ENCODE peak calls at places on chromosomes 11 and 22, in six cellular contexts. R is IMR-90, K is adrenal gland, B is transverse colon, P is body of pancreas, A is hepatocyte. J is an unnamed sample. For H3K27me3 and H3K36me3, the result is how much of the 10 kb centered on the place peaks cover.

GRCh38 chr22:50189184-50189848 is 3.6 kb downstream of the TRABD start:
- DNase-seq in R (no peak), K (peak), B (peak), P (peak), A (no peak), J (no peak)

GRCh38 chr11:119777940-119778339 is 48.9 kb upstream of the NECTIN1 start:
- DNase-seq in R (no peak), K (no peak), B (no peak), P (no peak), A (no peak), J (no peak)

GRCh38 chr11:64268028-64268686 is 16.3 kb downstream of the BAD start:
- DNase-seq in R (no peak), K (peak), B (no peak), P (no peak), A (no peak), J (no peak)

GRCh38 chr22:47195676-47196492 is 433.4 kb downstream of the TBC1D22A start:
- DNase-seq in R (no peak), K (no peak), B (no peak), P (peak), A (no peak), J (peak)

GRCh38 chr11:15327786-15328231 is 213.1 kb downstream of the INSC start:
- DNase-seq in R (peak), K (peak), B (peak), P (peak), A (peak), J (peak)

GRCh38 chr11:13321431-13321830 is 43.8 kb downstream of the BMAL1 start:
- DNase-seq in R (no peak), K (no peak), B (no peak), P (no peak), A (no peak), J (no peak)

GRCh38 chr11:33891714-33892327 is at the start of gene LMO2:
- DNase-seq in R (no peak), K (no peak), B (no peak), P (no peak), A (no peak), J (no peak)

GRCh38 chr22:21726650-21727049 is 8.9 kb downstream of the YPEL1 start:
- DNase-seq in R (no peak), K (no peak), B (peak), P (peak), A (peak), J (peak)

GRCh38 chr11:25453471-25453870 is 878.5 kb upstream of the ANO3 start:
- DNase-seq in R (no peak), K (no peak), B (no peak), P (no peak), A (no peak), J (no peak)

GRCh38 chr22:28910575-28911278 is 27.4 kb downstream of the ZNRF3 start:
- DNase-seq in R (no peak), K (no peak), B (no peak), P (no peak), A (no peak), J (no peak)

GRCh38 chr22:42060489-42060888 is 10.1 kb downstream of the NAGA start:
- DNase-seq in R (no peak), K (no peak), B (no peak), P (no peak), A (no peak), J (no peak)

GRCh38 chr11:86124251-86125233 is 55.7 kb upstream of the PICALM start:
- DNase-seq in R (no peak), K (no peak), B (no peak), P (no peak), A (no peak), J (no peak)

GRCh38 chr11:128290106-128290840 is 297.1 kb downstream of the ETS1 start:
- DNase-seq in R (peak), K (peak), B (peak), P (peak), A (peak), J (peak)

GRCh38 chr11:4072668-4073285 is 21.8 kb upstream of the RRM1 start:
- DNase-seq in R (peak), K (peak), B (peak), P (peak), A (peak), J (peak)

GRCh38 chr22:23363683-23364082 is 183.4 kb downstream of the BCR start:
- DNase-seq in R (no peak), K (no peak), B (no peak), P (no peak), A (no peak), J (no peak)

GRCh38 chr22:23365961-23366360 is 185.7 kb downstream of the BCR start:
- DNase-seq in R (no peak), K (no peak), B (no peak), P (no peak), A (no peak), J (no peak)

GRCh38 chr22:23365524-23365923 is 185.2 kb downstream of the BCR start:
- DNase-seq in R (no peak), K (no peak), B (no peak), P (no peak), A (no peak), J (no peak)

GRCh38 chr22:23361676-23362075 is 181.4 kb downstream of the BCR start:
- DNase-seq in R (no peak), K (no peak), B (no peak), P (no peak), A (no peak), J (no peak)

GRCh38 chr22:23364389-23364788 is 184.1 kb downstream of the BCR start:
- DNase-seq in R (no peak), K (no peak), B (no peak), P (no peak), A (no peak), J (no peak)
- H3K27me3 ChIP-seq in R (under half), K (under half), B (under half), P (under half), A (under half), J (half or more)

GRCh38 chr11:122099345-122100045 is 16.5 kb downstream of the BLID start:
- DNase-seq in R (peak), K (no peak), B (no peak), P (no peak), A (no peak), J (no peak)

GRCh38 chr11:122098223-122098980 is 17.6 kb downstream of the BLID start:
- DNase-seq in R (no peak), K (no peak), B (no peak), P (no peak), A (no peak), J (no peak)

GRCh38 chr11:122102426-122102825 is 13.6 kb downstream of the BLID start:
- DNase-seq in R (peak), K (no peak), B (no peak), P (no peak), A (no peak), J (no peak)

GRCh38 chr11:122101625-122102291 is 14.3 kb downstream of the BLID start:
- DNase-seq in R (peak), K (peak), B (peak), P (peak), A (peak), J (peak)

DNA sequence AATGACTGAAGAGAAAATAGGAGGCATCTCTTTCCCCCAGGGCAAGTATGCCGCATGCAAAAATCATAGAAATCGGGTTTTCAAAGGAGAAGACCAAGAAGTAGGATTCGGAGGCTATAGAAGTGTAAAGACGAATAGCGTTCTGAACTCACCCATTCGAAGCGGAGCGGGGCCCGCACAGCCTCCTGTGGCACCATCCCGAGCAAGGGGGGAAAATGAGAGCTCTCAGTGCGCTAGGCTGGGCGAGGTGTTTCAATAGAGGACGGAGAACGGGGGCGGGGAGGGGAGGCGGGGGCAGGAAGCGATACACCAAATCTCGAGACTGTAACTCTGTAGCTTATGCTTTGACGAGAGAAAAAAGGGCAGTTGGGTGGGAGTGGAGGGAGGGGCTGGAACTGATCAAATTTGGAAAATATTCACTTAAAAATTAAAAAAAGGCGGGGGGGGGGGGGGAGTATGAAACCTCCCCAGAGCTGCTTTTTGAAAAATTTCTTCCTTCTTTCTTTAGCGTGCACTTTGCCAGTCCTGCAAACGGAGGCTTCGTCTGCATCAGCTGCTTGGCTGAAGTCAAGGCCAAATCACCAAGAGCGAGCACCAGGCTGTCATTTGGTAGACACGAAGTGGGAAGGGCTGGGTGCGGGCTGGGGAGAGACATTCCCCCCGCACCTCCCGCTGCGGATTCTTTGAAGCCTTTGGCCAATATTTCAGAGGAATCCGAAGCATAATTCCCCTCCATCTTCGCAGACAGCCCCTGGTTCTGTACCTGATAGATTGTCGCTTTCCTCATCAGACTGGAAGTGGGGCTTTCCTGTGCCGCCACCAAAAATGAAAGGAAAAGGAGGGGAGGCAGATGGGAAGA is 15.6 kb downstream of the BLID start:
- DNase-seq in R (peak), K (peak), B (peak), P (peak), A (peak), J (peak)
- H3K4me3 ChIP-seq in R (peak), K (no peak), B (peak), P (peak), A (peak), J (peak)

GRCh38 chr11:12216100-12216499 is 105.7 kb downstream of the MICAL2 start:
- DNase-seq in R (no peak), K (no peak), B (no peak), P (peak), A (no peak), J (no peak)
- H3K36me3 ChIP-seq in R (half or more), K (under half), B (under half), P (under half), A (under half), J (under half)

GRCh38 chr11:116518141-116518540 is 254.6 kb downstream of the BUD13 start:
- DNase-seq in R (no peak), K (no peak), B (no peak), P (no peak), A (no peak), J (no peak)

GRCh38 chr11:116519499-116519898 is 253.3 kb downstream of the BUD13 start:
- DNase-seq in R (no peak), K (no peak), B (no peak), P (no peak), A (no peak), J (no peak)

GRCh38 chr11:116517584-116517983 is 255.2 kb downstream of the BUD13 start:
- DNase-seq in R (no peak), K (no peak), B (no peak), P (no peak), A (no peak), J (no peak)

GRCh38 chr11:116515666-116516184 is 257.1 kb downstream of the BUD13 start:
- DNase-seq in R (no peak), K (no peak), B (no peak), P (peak), A (no peak), J (no peak)

DNA sequence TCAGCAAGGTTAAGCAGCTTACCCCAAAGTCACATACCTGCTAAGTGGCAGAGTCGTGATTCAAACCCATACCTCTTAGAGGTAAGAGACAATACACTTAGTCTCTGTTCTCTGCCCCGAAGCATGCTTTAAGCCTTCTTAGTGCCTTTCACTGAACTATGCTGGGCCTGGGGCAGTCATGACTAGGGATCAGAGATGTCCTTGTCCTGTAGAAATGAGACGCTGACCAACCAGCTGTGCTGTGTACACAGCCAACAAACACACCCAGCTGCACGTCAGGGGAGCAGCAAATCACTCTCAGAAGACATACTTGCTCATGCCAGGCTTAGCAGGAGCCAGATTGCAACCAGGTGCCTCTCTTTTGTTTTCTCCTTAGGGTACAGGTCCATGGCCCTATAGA is 255.7 kb downstream of the BUD13 start:
- DNase-seq in R (no peak), K (no peak), B (no peak), P (no peak), A (peak), J (no peak)
- H3K27me3 ChIP-seq in R (under half), K (under half), B (under half), P (under half), A (under half), J (under half)

GRCh38 chr11:19954899-19955298 is 205.4 kb downstream of the DBX1 start:
- DNase-seq in R (no peak), K (no peak), B (no peak), P (peak), A (peak), J (no peak)

GRCh38 chr11:19952101-19952605 is 208.1 kb downstream of the DBX1 start:
- DNase-seq in R (no peak), K (no peak), B (no peak), P (no peak), A (peak), J (no peak)

GRCh38 chr11:19953342-19953741 is 206.9 kb downstream of the DBX1 start:
- DNase-seq in R (peak), K (no peak), B (no peak), P (no peak), A (peak), J (peak)

GRCh38 chr11:19953909-19954308 is 206.4 kb downstream of the DBX1 start:
- DNase-seq in R (peak), K (no peak), B (no peak), P (peak), A (peak), J (no peak)

GRCh38 chr11:19951558-19952083 is 208.7 kb downstream of the DBX1 start:
- DNase-seq in R (peak), K (no peak), B (no peak), P (no peak), A (peak), J (peak)
- H3K4me3 ChIP-seq in R (no peak), K (no peak), B (no peak), P (no peak), A (no peak), J (no peak)

DNA sequence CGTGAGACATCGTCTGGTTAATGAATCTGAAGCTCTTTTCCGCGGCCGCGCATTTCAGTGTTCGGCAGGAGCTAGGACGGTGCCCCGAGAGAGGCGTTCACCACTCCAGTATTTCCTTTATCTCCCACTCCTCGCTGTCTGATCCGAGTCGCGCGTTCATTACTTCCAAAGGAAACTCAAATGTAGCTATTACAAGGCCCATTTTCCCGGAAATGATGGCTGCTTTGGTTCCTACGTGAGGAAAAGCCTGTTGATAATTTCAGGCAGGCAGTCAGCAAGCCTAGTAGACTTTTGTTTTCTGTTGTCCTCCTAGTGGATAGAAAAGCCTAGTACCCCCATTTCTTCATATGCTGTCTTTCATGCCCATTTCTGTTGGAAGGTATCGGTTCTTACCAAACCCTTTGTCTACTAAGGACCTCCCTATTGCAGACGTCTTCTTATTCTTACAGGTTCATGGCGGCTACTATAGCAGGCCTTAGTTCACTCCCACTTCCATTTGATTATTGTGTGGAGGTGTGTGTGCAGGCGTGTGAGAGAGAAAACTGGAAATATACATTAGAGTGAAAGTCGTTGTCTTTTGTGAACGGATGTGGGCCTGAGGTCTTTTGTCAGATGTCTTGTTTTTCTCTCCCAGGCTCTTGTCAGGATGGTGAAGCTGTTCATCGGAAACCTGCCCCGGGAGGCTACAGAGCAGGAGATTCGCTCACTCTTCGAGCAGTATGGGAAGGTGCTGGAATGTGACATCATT is 737 bp downstream of the RBM4 start:
- DNase-seq in R (peak), K (no peak), B (peak), P (no peak), A (peak), J (no peak)
- H3K36me3 ChIP-seq in R (under half), K (under half), B (under half), P (under half), A (under half), J (under half)

GRCh38 chr11:118152020-118152551 is 537 bp downstream of the SCN4B start:
- DNase-seq in R (no peak), K (no peak), B (no peak), P (no peak), A (no peak), J (peak)

GRCh38 chr11:118152552-118153471 is at the start of gene SCN4B:
- DNase-seq in R (peak), K (peak), B (peak), P (peak), A (peak), J (peak)

GRCh38 chr11:118151421-118151820 is 1.2 kb downstream of the SCN4B start:
- DNase-seq in R (peak), K (no peak), B (no peak), P (no peak), A (no peak), J (no peak)

GRCh38 chr11:118153976-118154375 is 1.4 kb upstream of the SCN4B start:
- DNase-seq in R (no peak), K (no peak), B (no peak), P (no peak), A (no peak), J (no peak)

DNA sequence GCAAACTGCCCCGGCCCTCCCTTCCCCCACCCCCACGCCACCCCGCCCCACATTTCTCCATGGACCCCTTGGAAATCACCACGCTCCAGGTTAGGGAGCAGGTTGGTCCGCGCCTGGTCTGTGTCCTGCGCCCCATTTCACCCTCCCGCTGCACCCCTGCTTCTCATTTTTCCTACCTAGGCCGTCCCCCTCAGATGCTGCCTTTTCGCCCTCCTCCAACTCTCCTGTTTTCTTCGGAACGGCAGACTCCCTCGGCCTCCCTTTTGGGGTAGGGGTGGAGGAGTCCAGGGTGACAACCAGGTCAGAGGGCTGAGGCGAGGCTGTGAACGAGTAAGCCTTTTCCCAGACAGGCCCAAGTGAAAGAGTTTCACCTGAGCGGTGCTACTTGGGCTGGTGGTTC is 893 bp upstream of the SCN4B start:
- DNase-seq in R (no peak), K (no peak), B (no peak), P (no peak), A (no peak), J (peak)
- H3K27me3 ChIP-seq in R (half or more), K (under half), B (half or more), P (under half), A (half or more), J (half or more)

GRCh38 chr22:37703906-37704305 is 7.1 kb downstream of the TRIOBP start:
- DNase-seq in R (peak), K (no peak), B (no peak), P (no peak), A (no peak), J (no peak)
- H3K4me3 ChIP-seq in R (no peak), K (no peak), B (no peak), P (no peak), A (no peak), J (no peak)

GRCh38 chr11:43366597-43367121 is 7.9 kb downstream of the TTC17 start:
- DNase-seq in R (peak), K (no peak), B (no peak), P (no peak), A (no peak), J (no peak)
- H3K36me3 ChIP-seq in R (under half), K (under half), B (under half), P (under half), A (under half), J (under half)

J was measured in H7.